ENCODE peak calls at places on chromosomes 2 and 18, in seven cellular contexts. X is A549, Y is ovary, B is suprapubic skin, A is transverse colon, S is sigmoid colon, Q is K562. K is an unnamed sample.
A peak's percentile ranks its signal among the peaks of the same experiment; 100 is the strongest.

GRCh38 chr2:234521536-234521935 is 24.7 kb upstream of the ARL4C start:
- DNase-seq in X (no peak), Y (no peak), B (no peak), A (no peak), S (no peak), Q (no peak), K (no peak)

GRCh38 chr2:145715601-145716000 is 1195.7 kb upstream of the ZEB2 start:
- DNase-seq in X (no peak), Y (no peak), B (no peak), A (no peak), S (no peak), Q (peak; percentile 25), K (no peak)

GRCh38 chr2:66522591-66523379 is 87.9 kb downstream of the MEIS1 start:
- DNase-seq in X (no peak), Y (no peak), B (no peak), A (no peak), S (no peak), Q (no peak), K (no peak)

GRCh38 chr18:60019463-60019840 is 119.7 kb downstream of the PMAIP1 start:
- DNase-seq in X (no peak), Y (no peak), B (no peak), A (no peak), S (no peak), Q (no peak), K (no peak)

GRCh38 chr2:18380316-18380715 is 180.1 kb downstream of the RDH14 start:
- DNase-seq in X (no peak), Y (no peak), B (no peak), A (no peak), S (no peak), Q (no peak), K (no peak)

GRCh38 chr2:138078153-138078552 is 113.9 kb downstream of the HNMT start:
- DNase-seq in X (no peak), Y (peak; percentile 35), B (no peak), A (no peak), S (no peak), Q (no peak), K (no peak)

GRCh38 chr2:118635891-118636290 is 211.6 kb downstream of the EN1 start:
- DNase-seq in X (no peak), Y (no peak), B (no peak), A (no peak), S (no peak), Q (no peak), K (no peak)

GRCh38 chr2:108950736-108951135 is 38.3 kb downstream of the EDAR start:
- DNase-seq in X (no peak), Y (no peak), B (peak; percentile 22), A (no peak), S (no peak), Q (no peak), K (no peak)

GRCh38 chr2:74564222-74564621 is 9.7 kb downstream of the DOK1 start:
- DNase-seq in X (no peak), Y (no peak), B (no peak), A (no peak), S (no peak), Q (no peak), K (no peak)

GRCh38 chr2:173590278-173590811 is 235.7 kb downstream of the CDCA7 start:
- DNase-seq in X (peak; percentile 38), Y (no peak), B (peak; percentile 68), A (no peak), S (no peak), Q (no peak), K (peak; percentile 13)

GRCh38 chr18:2303517-2304238 is 267.6 kb downstream of the METTL4 start:
- DNase-seq in X (peak; percentile 13), Y (no peak), B (no peak), A (no peak), S (no peak), Q (no peak), K (no peak)

GRCh38 chr2:13584020-13584419 is 867.3 kb downstream of the TRIB2 start:
- DNase-seq in X (no peak), Y (no peak), B (no peak), A (no peak), S (no peak), Q (no peak), K (no peak)

GRCh38 chr2:181294979-181295378 is 162.2 kb upstream of the ITGA4 start:
- DNase-seq in X (no peak), Y (no peak), B (no peak), A (no peak), S (no peak), Q (no peak), K (no peak)

GRCh38 chr18:44098551-44099098 is 582.1 kb upstream of the SETBP1 start:
- DNase-seq in X (no peak), Y (no peak), B (no peak), A (peak; percentile 12), S (no peak), Q (no peak), K (no peak)

GRCh38 chr2:157672129-157672528 is 43.5 kb upstream of the ACVR1C start:
- DNase-seq in X (no peak), Y (no peak), B (no peak), A (no peak), S (no peak), Q (no peak), K (no peak)

GRCh38 chr2:120258140-120258539 is 5.5 kb downstream of the RALB start:
- DNase-seq in X (no peak), Y (no peak), B (peak; percentile 20), A (no peak), S (no peak), Q (no peak), K (no peak)

GRCh38 chr2:33443272-33443829 is 33.1 kb upstream of the RASGRP3 start:
- DNase-seq in X (no peak), Y (no peak), B (no peak), A (no peak), S (no peak), Q (no peak), K (no peak)

GRCh38 chr2:86416126-86416525 is 25.0 kb upstream of the KDM3A start:
- DNase-seq in X (no peak), Y (no peak), B (no peak), A (no peak), S (no peak), Q (no peak), K (no peak)

DNA sequence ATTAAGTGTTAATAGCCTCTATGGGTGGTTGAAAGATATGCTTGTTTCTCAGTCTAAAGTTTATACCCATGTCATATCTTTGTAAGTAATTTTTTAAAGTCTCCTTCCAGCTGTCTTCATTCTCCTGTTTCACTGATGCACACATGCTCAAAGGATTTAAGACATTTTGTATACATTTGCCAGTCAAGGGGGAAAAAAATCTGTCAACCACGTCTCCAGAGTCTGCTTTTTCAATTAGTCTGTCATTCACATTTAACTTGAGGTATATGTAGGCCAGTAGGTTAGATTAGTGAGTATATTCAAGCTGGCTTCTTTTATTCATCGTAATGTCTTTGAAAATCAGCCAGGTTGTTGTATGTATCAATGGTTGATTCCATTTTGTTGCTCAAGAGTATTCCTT is 193.5 kb downstream of the MCFD2 start:
- DNase-seq in X (no peak), Y (no peak), B (no peak), A (no peak), S (no peak), Q (no peak), K (no peak)
- TF ChIP-seq EP300 in X (no peak), Y (no peak), B (no peak), A (no peak), S (no peak), Q (no peak), K (no peak)

DNA sequence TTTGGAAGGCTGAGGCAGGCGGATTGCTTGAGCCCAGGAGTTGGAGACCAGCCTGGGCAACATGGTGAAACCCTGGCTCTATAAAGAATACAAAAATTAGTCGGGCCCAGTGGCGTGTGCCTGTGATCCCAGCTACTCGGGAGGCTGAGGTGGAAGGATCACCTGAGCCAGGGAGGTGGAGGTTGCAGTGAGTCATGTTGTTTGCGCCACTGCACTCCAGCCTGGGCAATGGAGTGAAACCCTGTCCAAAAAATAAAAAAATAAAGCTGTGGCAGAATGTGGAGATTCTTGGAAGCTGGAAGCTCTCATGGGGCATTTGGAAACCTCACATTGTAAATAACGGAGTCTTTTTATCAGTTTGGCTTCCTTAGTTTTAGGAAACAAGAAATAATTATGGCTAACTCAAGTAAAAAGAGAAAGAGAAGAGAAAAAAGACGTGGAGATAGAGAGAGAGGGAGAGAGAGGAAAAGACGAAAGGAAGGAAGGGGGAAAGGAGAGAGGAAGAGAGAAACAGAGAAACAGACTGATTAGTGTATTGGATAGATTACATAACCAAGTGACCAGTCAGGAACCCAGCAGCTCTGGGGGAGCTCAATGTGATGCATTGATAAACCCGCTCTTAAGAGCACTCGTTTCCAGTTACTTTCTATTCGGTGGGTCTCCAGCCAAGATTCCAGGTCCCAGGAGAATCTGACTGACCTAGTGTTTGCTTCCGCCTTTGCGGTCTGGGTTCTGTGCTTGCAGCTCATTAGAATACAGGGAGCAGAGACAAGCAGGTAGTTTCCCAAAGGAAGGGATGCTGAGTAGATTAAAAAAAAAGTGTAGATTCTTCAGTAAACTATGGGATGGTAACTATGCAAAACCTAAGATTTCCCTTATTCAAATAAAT is 1.1 kb upstream of the SPAST start:
- DNase-seq in X (no peak), Y (peak; percentile 64), B (no peak), A (peak; percentile 39), S (peak; percentile 78), Q (peak; percentile 40), K (peak; percentile 25)
- H3K27ac ChIP-seq in X (peak overlapping the region; percentile 92), Y (peak overlapping the region; percentile 86), B (peak overlapping the region; percentile 92), A (peak overlapping the region; percentile 90), S (peak overlapping the region; percentile 88), Q (peak overlapping the region; percentile 60), K (peak overlapping the region; percentile 98)

DNA sequence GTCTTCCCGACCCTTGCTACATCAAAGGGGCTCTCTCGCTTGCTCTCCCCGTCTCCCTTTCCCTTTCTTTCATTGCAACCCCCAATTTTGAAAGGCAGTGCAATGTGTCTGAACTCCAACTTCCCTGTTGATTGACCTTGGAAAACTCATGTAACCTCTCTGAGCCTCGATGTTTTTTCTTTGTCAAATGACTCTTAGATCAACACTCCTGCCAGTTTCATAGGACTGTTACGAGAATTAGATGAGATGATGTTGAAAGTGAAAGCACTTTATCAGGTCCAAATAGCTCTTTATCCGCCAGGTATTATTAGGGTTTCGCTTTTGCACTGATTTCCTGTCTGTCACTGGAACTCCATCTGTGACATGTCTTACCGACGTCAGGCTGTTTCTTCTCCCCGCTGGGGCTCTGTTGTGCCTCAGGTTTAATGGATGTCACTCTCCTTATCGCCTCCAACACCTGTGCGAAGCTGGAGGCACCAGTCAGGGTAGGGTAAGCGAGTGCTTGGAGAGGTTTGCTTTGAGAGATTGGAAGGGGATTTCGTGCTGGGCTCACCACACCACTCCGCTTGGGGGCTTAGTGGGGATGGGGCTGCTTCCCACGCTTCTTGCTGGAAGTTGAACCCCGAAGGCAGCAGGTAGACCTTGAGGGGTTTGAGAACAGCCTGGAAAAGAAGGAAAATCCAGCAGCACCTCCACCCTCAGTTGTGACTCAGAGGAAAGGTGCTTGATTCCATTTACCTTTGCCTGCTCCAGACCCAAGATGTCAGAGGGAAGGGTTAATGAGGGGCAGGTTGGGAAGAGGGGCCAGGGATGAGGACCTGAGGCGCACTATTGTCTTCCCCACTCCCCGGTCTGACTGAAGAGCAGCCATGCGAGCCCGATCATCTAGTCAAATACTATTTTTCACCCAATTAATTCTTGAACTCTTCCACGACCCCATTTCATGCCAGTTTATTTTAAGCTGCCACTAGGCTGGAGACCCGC is 4.3 kb downstream of the GAD1 start:
- DNase-seq in X (no peak), Y (no peak), B (no peak), A (no peak), S (no peak), Q (peak; percentile 43), K (no peak)
- H3K4me3 ChIP-seq in X (peak overlapping the region; percentile 10), Y (peak overlapping the region; percentile 10), B (peak overlapping the region; percentile 45), A (no peak overlapping the region), S (peak overlapping the region; percentile 11), Q (no peak overlapping the region), K (no peak overlapping the region)

GRCh38 chr2:11477994-11478393 is 12.0 kb upstream of the E2F6 start:
- DNase-seq in X (peak; percentile 73), Y (peak; percentile 97), B (peak; percentile 94), A (peak; percentile 91), S (peak; percentile 93), Q (peak; percentile 68), K (peak; percentile 97)

GRCh38 chr2:11478899-11479605 is 13.1 kb upstream of the E2F6 start:
- DNase-seq in X (no peak), Y (no peak), B (no peak), A (no peak), S (no peak), Q (no peak), K (peak; percentile 25)

GRCh38 chr2:11473604-11474440 is 7.9 kb upstream of the E2F6 start:
- DNase-seq in X (no peak), Y (no peak), B (no peak), A (no peak), S (no peak), Q (no peak), K (no peak)
- TF ChIP-seq EP300 in X (no peak), Y (no peak), B (no peak), A (no peak), S (no peak), Q (no peak), K (no peak)